ENCODE peak calls at places on chromosomes 7 and 10, in four cellular contexts. F, W, T and O are unnamed samples.

GRCh38 chr10:48353246-48353645 is 46.8 kb downstream of the MAPK8 start:
- DNase-seq in F (no peak), W (no peak), T (no peak), O (no peak)

GRCh38 chr10:78207776-78208175 is 174.1 kb downstream of the RPS24 start:
- DNase-seq in F (no peak), W (no peak), T (no peak), O (no peak)

GRCh38 chr7:142300689-142301088 is 42.8 kb upstream of the PRSS58 start:
- DNase-seq in F (no peak), W (peak; percentile 5), T (no peak), O (no peak)

GRCh38 chr7:21192662-21193061 is 235.2 kb upstream of the SP4 start:
- DNase-seq in F (no peak), W (no peak), T (no peak), O (no peak)

GRCh38 chr7:133431134-133431711 is 178.3 kb downstream of the EXOC4 start:
- DNase-seq in F (no peak), W (no peak), T (no peak), O (peak; percentile 14)

GRCh38 chr7:70582921-70583895 is 548.7 kb upstream of the GALNT17 start:
- DNase-seq in F (no peak), W (no peak), T (no peak), O (peak; percentile 74)

GRCh38 chr7:37410305-37411209 is 38.1 kb downstream of the ELMO1 start:
- DNase-seq in F (no peak), W (no peak), T (no peak), O (no peak)

GRCh38 chr7:29770371-29770770 is 35.9 kb upstream of the WIPF3 start:
- DNase-seq in F (no peak), W (no peak), T (no peak), O (no peak)

GRCh38 chr7:12855036-12855435 is 167.6 kb downstream of the ARL4A start:
- DNase-seq in F (no peak), W (no peak), T (no peak), O (no peak)

GRCh38 chr10:94281654-94282053 is 81.1 kb downstream of the NOC3L start:
- DNase-seq in F (no peak), W (no peak), T (no peak), O (no peak)

GRCh38 chr10:123891147-123892011 is at the start of gene CPXM2:
- DNase-seq in F (no peak), W (no peak), T (no peak), O (peak; percentile 67)

GRCh38 chr7:90474284-90475210 is 5.1 kb downstream of the PTTG1IP2 start:
- DNase-seq in F (no peak), W (no peak), T (no peak), O (no peak)

GRCh38 chr7:2856388-2857169 is 12.5 kb upstream of the GNA12 start:
- DNase-seq in F (no peak), W (no peak), T (no peak), O (no peak)

GRCh38 chr7:128427289-128427891 is 17.6 kb upstream of the IMPDH1 start:
- DNase-seq in F (no peak), W (peak; percentile 76), T (no peak), O (peak; percentile 83)

GRCh38 chr10:12509016-12509793 is 159.9 kb downstream of the CAMK1D start:
- DNase-seq in F (peak; percentile 38), W (no peak), T (no peak), O (no peak)

GRCh38 chr7:118195837-118196474 is 12.0 kb downstream of the LSM8 start:
- DNase-seq in F (peak; percentile 60), W (peak; percentile 76), T (no peak), O (peak; percentile 78)

GRCh38 chr7:110673148-110673547 is 417.8 kb upstream of the LRRN3 start:
- DNase-seq in F (no peak), W (no peak), T (no peak), O (no peak)

GRCh38 chr7:128108129-128108528 is 76.9 kb upstream of the LRRC4 start:
- DNase-seq in F (no peak), W (peak; percentile 88), T (peak; percentile 13), O (no peak)

GRCh38 chr10:21194510-21194993 is 297.4 kb upstream of the NEBL start:
- DNase-seq in F (no peak), W (peak; percentile 36), T (no peak), O (peak; percentile 57)

GRCh38 chr7:112481833-112482669 is 1.3 kb downstream of the LSMEM1 start:
- DNase-seq in F (no peak), W (no peak), T (no peak), O (no peak)

GRCh38 chr7:88344956-88345832 is 38.5 kb upstream of the STEAP4 start:
- DNase-seq in F (no peak), W (peak; percentile 36), T (peak; percentile 51), O (peak; percentile 86)

GRCh38 chr7:27164381-27165088 is 802 bp downstream of the HOXA9 start:
- DNase-seq in F (no peak), W (peak; percentile 26), T (peak; percentile 82), O (peak; percentile 74)

GRCh38 chr7:100515072-100515532 is 23.9 kb upstream of the AGFG2 start:
- DNase-seq in F (no peak), W (no peak), T (no peak), O (no peak)

GRCh38 chr7:116433246-116433645 is 66.3 kb upstream of the CAV2 start:
- DNase-seq in F (no peak), W (no peak), T (no peak), O (no peak)